ENCODE peak calls at places on chromosome 15, in four cellular contexts. N is IMR-90, I is ACHN, R is LoVo. G is an unnamed sample.

GRCh38 chr15:44726136-44726535 is 10.2 kb upstream of the TRIM69 start:
- DNase-seq in N (no peak), I (no peak), R (no peak), G (no peak)

GRCh38 chr15:36161781-36162212 is 417.6 kb upstream of the CDIN1 start:
- DNase-seq in N (no peak), I (no peak), R (no peak), G (no peak)

GRCh38 chr15:81264072-81264857 is 59.7 kb downstream of the STARD5 start:
- DNase-seq in N (no peak), I (no peak), R (no peak), G (no peak)

GRCh38 chr15:57866149-57866736 is 159.7 kb downstream of the POLR2M start:
- DNase-seq in N (peak; percentile 15), I (peak; percentile 49), R (peak; percentile 65), G (peak; percentile 60)

GRCh38 chr15:44726568-44727461 is 9.5 kb upstream of the TRIM69 start:
- DNase-seq in N (peak; percentile 94), I (peak; percentile 73), R (peak; percentile 88), G (peak; percentile 79)

GRCh38 chr15:25770618-25771369 is 92.3 kb downstream of the ATP10A start:
- DNase-seq in N (no peak), I (no peak), R (no peak), G (no peak)

GRCh38 chr15:51162865-51163762 is 68.4 kb upstream of the TNFAIP8L3 start:
- DNase-seq in N (peak; percentile 72), I (peak; percentile 55), R (peak; percentile 69), G (peak; percentile 90)

GRCh38 chr15:98568382-98569017 is 79.8 kb upstream of the IGF1R start:
- DNase-seq in N (no peak), I (peak; percentile 4), R (no peak), G (no peak)

GRCh38 chr15:35319354-35319753 is 226.6 kb downstream of the DPH6 start:
- DNase-seq in N (no peak), I (no peak), R (no peak), G (no peak)

GRCh38 chr15:53589526-53590057 is 169.9 kb downstream of the WDR72 start:
- DNase-seq in N (no peak), I (peak; percentile 26), R (no peak), G (no peak)

GRCh38 chr15:40333922-40334492 is 6.7 kb downstream of the CCDC9B start:
- DNase-seq in N (peak; percentile 86), I (no peak), R (no peak), G (no peak)

G was measured in RWPE1.